ENCODE peak calls at places on chromosomes 3 and 15, in seven cellular contexts. O is fibroblast of pulmonary artery, F is EH, G is mucosa of gallbladder, X is occipital lobe, H is DMS53, J is ACHN. N is an unnamed sample.

GRCh38 chr3:156536524-156537316 is 18.2 kb downstream of the SSR3 start:
- DNase-seq in O (no peak), F (no peak), G (no peak), X (no peak), H (peak), J (no peak), N (no peak)

GRCh38 chr15:95608371-95608770 is 722.1 kb upstream of the NR2F2 start:
- DNase-seq in O (no peak), F (no peak), G (no peak), X (no peak), H (no peak), J (no peak), N (no peak)

GRCh38 chr3:157301027-157301663 is 135.5 kb upstream of the PTX3 start:
- DNase-seq in O (peak), F (no peak), G (no peak), X (no peak), H (no peak), J (no peak), N (no peak)

GRCh38 chr3:187169231-187169960 is 27.9 kb upstream of the RTP1 start:
- DNase-seq in O (no peak), F (peak), G (no peak), X (no peak), H (no peak), J (no peak), N (no peak)

GRCh38 chr3:46628980-46629379 is 16.7 kb downstream of the FAM240A start:
- DNase-seq in O (no peak), F (peak), G (no peak), X (no peak), H (no peak), J (no peak), N (no peak)

GRCh38 chr3:114741066-114741465 is 406.0 kb downstream of the ZBTB20 start:
- DNase-seq in O (no peak), F (peak), G (no peak), X (no peak), H (no peak), J (no peak), N (no peak)

GRCh38 chr3:31010491-31010890 is 116.0 kb upstream of the GADL1 start:
- DNase-seq in O (peak), F (peak), G (no peak), X (no peak), H (no peak), J (no peak), N (no peak)

GRCh38 chr15:81259791-81260190 is 63.1 kb downstream of the IL16 start:
- DNase-seq in O (no peak), F (no peak), G (no peak), X (no peak), H (no peak), J (no peak), N (no peak)

GRCh38 chr3:66029014-66029413 is 9.7 kb downstream of the MAGI1 start:
- DNase-seq in O (no peak), F (no peak), G (no peak), X (no peak), H (no peak), J (no peak), N (no peak)

GRCh38 chr15:69893863-69894262 is 203.9 kb downstream of the TLE3 start:
- DNase-seq in O (peak), F (peak), G (peak), X (peak), H (peak), J (peak), N (peak)

GRCh38 chr3:173552526-173552925 is 155.0 kb downstream of the NLGN1 start:
- DNase-seq in O (no peak), F (peak), G (no peak), X (no peak), H (peak), J (peak), N (no peak)

GRCh38 chr15:50260969-50261496 is 4.5 kb downstream of the HDC start:
- DNase-seq in O (no peak), F (no peak), G (no peak), X (no peak), H (no peak), J (no peak), N (peak)